ENCODE peak calls at places on chromosomes 3 and 15, in eight cellular contexts. One of them, this sample, is unnamed. For H3K4me1, the result is how much of the 10 kb centered on the place peaks cover.

GRCh38 chr15:79169531-79170123 is 79.0 kb upstream of the RASGRF1 start:
- DNase-seq in mucosa of descending colon: no peak
- DNase-seq in tibial artery: no peak
- DNase-seq in psoas muscle: no peak
- DNase-seq in HCT116: no peak
- DNase-seq in CD4-positive, CD25-positive, alpha-beta regulatory T cell: no peak
- DNase-seq in SJSA1: no peak
- DNase-seq in CD8-positive, alpha-beta T cell: no peak
- DNase-seq in this sample: no peak

GRCh38 chr15:72784233-72784876 is 797 bp upstream of the ADPGK start:
- DNase-seq in HCT116: peak
- DNase-seq in CD4-positive, CD25-positive, alpha-beta regulatory T cell: peak
- DNase-seq in SJSA1: peak
- DNase-seq in CD8-positive, alpha-beta T cell: peak
- DNase-seq in tibial artery: no peak
- DNase-seq in mucosa of descending colon: peak
- DNase-seq in psoas muscle: no peak
- DNase-seq in this sample: peak

GRCh38 chr3:4689021-4689420 is 195.9 kb downstream of the ITPR1 start:
- DNase-seq in CD8-positive, alpha-beta T cell: no peak
- DNase-seq in CD4-positive, CD25-positive, alpha-beta regulatory T cell: no peak
- DNase-seq in HCT116: no peak
- DNase-seq in psoas muscle: no peak
- DNase-seq in mucosa of descending colon: no peak
- DNase-seq in SJSA1: no peak
- DNase-seq in tibial artery: no peak
- DNase-seq in this sample: no peak

GRCh38 chr3:63193647-63194046 is 84.5 kb upstream of the SYNPR start:
- DNase-seq in tibial artery: no peak
- DNase-seq in mucosa of descending colon: peak
- DNase-seq in CD4-positive, CD25-positive, alpha-beta regulatory T cell: no peak
- DNase-seq in psoas muscle: no peak
- DNase-seq in CD8-positive, alpha-beta T cell: no peak
- DNase-seq in HCT116: peak
- DNase-seq in SJSA1: no peak
- DNase-seq in this sample: no peak

GRCh38 chr15:43912991-43913927 is 86.5 kb downstream of the WDR76 start:
- DNase-seq in CD8-positive, alpha-beta T cell: no peak
- DNase-seq in mucosa of descending colon: no peak
- DNase-seq in CD4-positive, CD25-positive, alpha-beta regulatory T cell: no peak
- DNase-seq in tibial artery: peak
- DNase-seq in psoas muscle: no peak
- DNase-seq in HCT116: peak
- DNase-seq in SJSA1: peak
- DNase-seq in this sample: no peak

GRCh38 chr3:69777582-69777967 is 38.3 kb downstream of the MITF start:
- DNase-seq in CD4-positive, CD25-positive, alpha-beta regulatory T cell: no peak
- DNase-seq in CD8-positive, alpha-beta T cell: no peak
- DNase-seq in mucosa of descending colon: no peak
- DNase-seq in SJSA1: no peak
- DNase-seq in tibial artery: no peak
- DNase-seq in psoas muscle: no peak
- DNase-seq in HCT116: no peak
- DNase-seq in this sample: no peak

GRCh38 chr3:123371859-123372767 is 76.8 kb downstream of the ADCY5 start:
- DNase-seq in HCT116: no peak
- DNase-seq in CD8-positive, alpha-beta T cell: no peak
- DNase-seq in SJSA1: no peak
- DNase-seq in mucosa of descending colon: no peak
- DNase-seq in psoas muscle: no peak
- DNase-seq in CD4-positive, CD25-positive, alpha-beta regulatory T cell: no peak
- DNase-seq in tibial artery: no peak
- DNase-seq in this sample: no peak

GRCh38 chr3:14486460-14486859 is 53.7 kb downstream of the GRIP2 start:
- DNase-seq in psoas muscle: no peak
- DNase-seq in mucosa of descending colon: no peak
- DNase-seq in tibial artery: no peak
- DNase-seq in CD4-positive, CD25-positive, alpha-beta regulatory T cell: no peak
- DNase-seq in CD8-positive, alpha-beta T cell: no peak
- DNase-seq in HCT116: no peak
- DNase-seq in SJSA1: no peak
- DNase-seq in this sample: no peak

GRCh38 chr15:61831505-61831921 is 228.7 kb downstream of the VPS13C start:
- DNase-seq in mucosa of descending colon: no peak
- DNase-seq in psoas muscle: no peak
- DNase-seq in SJSA1: no peak
- DNase-seq in HCT116: no peak
- DNase-seq in CD8-positive, alpha-beta T cell: no peak
- DNase-seq in tibial artery: no peak
- DNase-seq in CD4-positive, CD25-positive, alpha-beta regulatory T cell: no peak
- DNase-seq in this sample: peak

GRCh38 chr3:155079795-155080546 is at the start of gene MME:
- DNase-seq in mucosa of descending colon: peak
- DNase-seq in HCT116: no peak
- DNase-seq in CD4-positive, CD25-positive, alpha-beta regulatory T cell: no peak
- DNase-seq in psoas muscle: peak
- DNase-seq in tibial artery: no peak
- DNase-seq in SJSA1: peak
- DNase-seq in CD8-positive, alpha-beta T cell: no peak
- DNase-seq in this sample: peak

GRCh38 chr3:16838561-16838960 is 46.2 kb upstream of the PLCL2 start:
- DNase-seq in HCT116: no peak
- DNase-seq in CD4-positive, CD25-positive, alpha-beta regulatory T cell: no peak
- DNase-seq in psoas muscle: peak
- DNase-seq in CD8-positive, alpha-beta T cell: no peak
- DNase-seq in SJSA1: no peak
- DNase-seq in mucosa of descending colon: peak
- DNase-seq in tibial artery: no peak
- DNase-seq in this sample: peak

GRCh38 chr3:197023998-197024651 is 5.5 kb downstream of the MELTF start:
- DNase-seq in CD4-positive, CD25-positive, alpha-beta regulatory T cell: no peak
- DNase-seq in SJSA1: no peak
- DNase-seq in mucosa of descending colon: no peak
- DNase-seq in psoas muscle: peak
- DNase-seq in tibial artery: no peak
- DNase-seq in HCT116: no peak
- DNase-seq in CD8-positive, alpha-beta T cell: no peak
- DNase-seq in this sample: no peak

GRCh38 chr15:62895139-62895866 is 147.2 kb upstream of the TPM1 start:
- DNase-seq in tibial artery: no peak
- DNase-seq in SJSA1: peak
- DNase-seq in CD8-positive, alpha-beta T cell: no peak
- DNase-seq in mucosa of descending colon: no peak
- DNase-seq in psoas muscle: no peak
- DNase-seq in HCT116: no peak
- DNase-seq in CD4-positive, CD25-positive, alpha-beta regulatory T cell: no peak
- DNase-seq in this sample: no peak

GRCh38 chr3:48897401-48898376 is 993 bp downstream of the SLC25A20 start:
- DNase-seq in SJSA1: no peak
- DNase-seq in CD4-positive, CD25-positive, alpha-beta regulatory T cell: peak
- DNase-seq in tibial artery: no peak
- DNase-seq in mucosa of descending colon: peak
- DNase-seq in HCT116: no peak
- DNase-seq in psoas muscle: no peak
- DNase-seq in CD8-positive, alpha-beta T cell: peak
- DNase-seq in this sample: no peak

GRCh38 chr3:43582876-43583275 is 38.9 kb downstream of the ANO10 start:
- DNase-seq in tibial artery: no peak
- DNase-seq in SJSA1: no peak
- DNase-seq in mucosa of descending colon: no peak
- DNase-seq in psoas muscle: no peak
- DNase-seq in CD8-positive, alpha-beta T cell: no peak
- DNase-seq in HCT116: no peak
- DNase-seq in CD4-positive, CD25-positive, alpha-beta regulatory T cell: no peak
- DNase-seq in this sample: no peak

GRCh38 chr3:127761101-127761802 is 61.1 kb downstream of the MGLL start:
- DNase-seq in psoas muscle: peak
- DNase-seq in HCT116: no peak
- DNase-seq in CD8-positive, alpha-beta T cell: no peak
- DNase-seq in mucosa of descending colon: no peak
- DNase-seq in SJSA1: no peak
- DNase-seq in CD4-positive, CD25-positive, alpha-beta regulatory T cell: no peak
- DNase-seq in tibial artery: no peak
- DNase-seq in this sample: no peak

GRCh38 chr15:96333194-96334016 is 2.9 kb downstream of the NR2F2 start:
- DNase-seq in CD4-positive, CD25-positive, alpha-beta regulatory T cell: no peak
- DNase-seq in tibial artery: peak
- DNase-seq in HCT116: no peak
- DNase-seq in SJSA1: no peak
- DNase-seq in mucosa of descending colon: no peak
- DNase-seq in CD8-positive, alpha-beta T cell: no peak
- DNase-seq in psoas muscle: peak
- DNase-seq in this sample: peak

GRCh38 chr3:11236588-11237461 is 35.4 kb upstream of the ATG7 start:
- DNase-seq in CD8-positive, alpha-beta T cell: peak
- DNase-seq in HCT116: peak
- DNase-seq in mucosa of descending colon: peak
- DNase-seq in tibial artery: peak
- DNase-seq in SJSA1: peak
- DNase-seq in psoas muscle: peak
- DNase-seq in CD4-positive, CD25-positive, alpha-beta regulatory T cell: peak
- DNase-seq in this sample: no peak

GRCh38 chr3:114746502-114746901 is 400.6 kb downstream of the ZBTB20 start:
- DNase-seq in CD8-positive, alpha-beta T cell: no peak
- DNase-seq in mucosa of descending colon: no peak
- DNase-seq in tibial artery: no peak
- DNase-seq in HCT116: no peak
- DNase-seq in psoas muscle: no peak
- DNase-seq in CD4-positive, CD25-positive, alpha-beta regulatory T cell: peak
- DNase-seq in SJSA1: no peak
- DNase-seq in this sample: no peak
- H3K4me3 ChIP-seq in CD8-positive, alpha-beta T cell: no peak
- H3K4me3 ChIP-seq in mucosa of descending colon: no peak
- H3K4me3 ChIP-seq in tibial artery: peak
- H3K4me3 ChIP-seq in HCT116: peak
- H3K4me3 ChIP-seq in psoas muscle: peak
- H3K4me3 ChIP-seq in CD4-positive, CD25-positive, alpha-beta regulatory T cell: peak
- H3K4me3 ChIP-seq in SJSA1: peak
- H3K4me3 ChIP-seq in this sample: peak

GRCh38 chr3:73437828-73438227 is 186.9 kb downstream of the PDZRN3 start:
- DNase-seq in HCT116: no peak
- DNase-seq in psoas muscle: no peak
- DNase-seq in SJSA1: no peak
- DNase-seq in CD4-positive, CD25-positive, alpha-beta regulatory T cell: no peak
- DNase-seq in CD8-positive, alpha-beta T cell: no peak
- DNase-seq in tibial artery: no peak
- DNase-seq in mucosa of descending colon: no peak
- DNase-seq in this sample: no peak

GRCh38 chr3:73447118-73447517 is 177.6 kb downstream of the PDZRN3 start:
- DNase-seq in SJSA1: no peak
- DNase-seq in HCT116: no peak
- DNase-seq in CD8-positive, alpha-beta T cell: no peak
- DNase-seq in mucosa of descending colon: no peak
- DNase-seq in psoas muscle: no peak
- DNase-seq in CD4-positive, CD25-positive, alpha-beta regulatory T cell: no peak
- DNase-seq in tibial artery: no peak
- DNase-seq in this sample: no peak

GRCh38 chr3:73446467-73447110 is 178.2 kb downstream of the PDZRN3 start:
- DNase-seq in mucosa of descending colon: no peak
- DNase-seq in HCT116: no peak
- DNase-seq in CD4-positive, CD25-positive, alpha-beta regulatory T cell: no peak
- DNase-seq in tibial artery: no peak
- DNase-seq in SJSA1: no peak
- DNase-seq in psoas muscle: no peak
- DNase-seq in CD8-positive, alpha-beta T cell: no peak
- DNase-seq in this sample: no peak

GRCh38 chr3:73442886-73443285 is 181.9 kb downstream of the PDZRN3 start:
- DNase-seq in mucosa of descending colon: no peak
- DNase-seq in CD4-positive, CD25-positive, alpha-beta regulatory T cell: no peak
- DNase-seq in psoas muscle: no peak
- DNase-seq in tibial artery: no peak
- DNase-seq in SJSA1: no peak
- DNase-seq in CD8-positive, alpha-beta T cell: no peak
- DNase-seq in HCT116: no peak
- DNase-seq in this sample: no peak

GRCh38 chr3:73442152-73442551 is 182.6 kb downstream of the PDZRN3 start:
- DNase-seq in psoas muscle: no peak
- DNase-seq in mucosa of descending colon: no peak
- DNase-seq in CD8-positive, alpha-beta T cell: no peak
- DNase-seq in CD4-positive, CD25-positive, alpha-beta regulatory T cell: no peak
- DNase-seq in SJSA1: no peak
- DNase-seq in HCT116: no peak
- DNase-seq in tibial artery: no peak
- DNase-seq in this sample: no peak
- H3K4me1 ChIP-seq in psoas muscle: under half
- H3K4me1 ChIP-seq in mucosa of descending colon: under half
- H3K4me1 ChIP-seq in CD8-positive, alpha-beta T cell: under half
- H3K4me1 ChIP-seq in CD4-positive, CD25-positive, alpha-beta regulatory T cell: under half
- H3K4me1 ChIP-seq in SJSA1: under half
- H3K4me1 ChIP-seq in HCT116: under half
- H3K4me1 ChIP-seq in tibial artery: under half
- H3K4me1 ChIP-seq in this sample: under half

GRCh38 chr15:66027268-66027806 is 158.0 kb downstream of the RAB11A start:
- DNase-seq in tibial artery: no peak
- DNase-seq in CD8-positive, alpha-beta T cell: no peak
- DNase-seq in CD4-positive, CD25-positive, alpha-beta regulatory T cell: no peak
- DNase-seq in mucosa of descending colon: peak
- DNase-seq in HCT116: peak
- DNase-seq in psoas muscle: no peak
- DNase-seq in SJSA1: no peak
- DNase-seq in this sample: no peak
- H3K4me3 ChIP-seq in tibial artery: no peak
- H3K4me3 ChIP-seq in CD8-positive, alpha-beta T cell: no peak
- H3K4me3 ChIP-seq in CD4-positive, CD25-positive, alpha-beta regulatory T cell: no peak
- H3K4me3 ChIP-seq in mucosa of descending colon: no peak
- H3K4me3 ChIP-seq in HCT116: peak
- H3K4me3 ChIP-seq in psoas muscle: no peak
- H3K4me3 ChIP-seq in SJSA1: no peak
- H3K4me3 ChIP-seq in this sample: no peak

GRCh38 chr15:101191242-101191641 is 60.6 kb downstream of the CHSY1 start:
- DNase-seq in psoas muscle: no peak
- DNase-seq in mucosa of descending colon: no peak
- DNase-seq in CD8-positive, alpha-beta T cell: no peak
- DNase-seq in CD4-positive, CD25-positive, alpha-beta regulatory T cell: no peak
- DNase-seq in tibial artery: no peak
- DNase-seq in SJSA1: no peak
- DNase-seq in HCT116: no peak
- DNase-seq in this sample: no peak

GRCh38 chr15:101193063-101193712 is 58.7 kb downstream of the CHSY1 start:
- DNase-seq in mucosa of descending colon: no peak
- DNase-seq in CD8-positive, alpha-beta T cell: no peak
- DNase-seq in psoas muscle: peak
- DNase-seq in SJSA1: no peak
- DNase-seq in CD4-positive, CD25-positive, alpha-beta regulatory T cell: no peak
- DNase-seq in tibial artery: peak
- DNase-seq in HCT116: no peak
- DNase-seq in this sample: peak

GRCh38 chr15:101192081-101192480 is 59.8 kb downstream of the CHSY1 start:
- DNase-seq in HCT116: no peak
- DNase-seq in CD4-positive, CD25-positive, alpha-beta regulatory T cell: no peak
- DNase-seq in CD8-positive, alpha-beta T cell: no peak
- DNase-seq in tibial artery: no peak
- DNase-seq in SJSA1: no peak
- DNase-seq in mucosa of descending colon: no peak
- DNase-seq in psoas muscle: no peak
- DNase-seq in this sample: no peak

GRCh38 chr15:101193781-101194180 is 58.1 kb downstream of the CHSY1 start:
- DNase-seq in mucosa of descending colon: no peak
- DNase-seq in psoas muscle: no peak
- DNase-seq in CD4-positive, CD25-positive, alpha-beta regulatory T cell: no peak
- DNase-seq in tibial artery: no peak
- DNase-seq in SJSA1: no peak
- DNase-seq in HCT116: no peak
- DNase-seq in CD8-positive, alpha-beta T cell: no peak
- DNase-seq in this sample: no peak

GRCh38 chr15:101194246-101195138 is 57.4 kb downstream of the CHSY1 start:
- DNase-seq in tibial artery: no peak
- DNase-seq in CD8-positive, alpha-beta T cell: no peak
- DNase-seq in psoas muscle: no peak
- DNase-seq in HCT116: no peak
- DNase-seq in CD4-positive, CD25-positive, alpha-beta regulatory T cell: peak
- DNase-seq in mucosa of descending colon: no peak
- DNase-seq in SJSA1: no peak
- DNase-seq in this sample: no peak
- H3K4me1 ChIP-seq in tibial artery: under half
- H3K4me1 ChIP-seq in CD8-positive, alpha-beta T cell: under half
- H3K4me1 ChIP-seq in psoas muscle: under half
- H3K4me1 ChIP-seq in HCT116: under half
- H3K4me1 ChIP-seq in CD4-positive, CD25-positive, alpha-beta regulatory T cell: under half
- H3K4me1 ChIP-seq in mucosa of descending colon: under half
- H3K4me1 ChIP-seq in SJSA1: half or more
- H3K4me1 ChIP-seq in this sample: half or more

This sample was measured in gastrocnemius medialis.